ENCODE peak calls at places on chromosome 12, in four cellular contexts. T is AG10803; Q is COR-L47; Y is stimulated activated CD8-positive, alpha-beta memory T cell treated with anti-CD3 and anti-CD28 coated beads, Interleukin-7, amount 100 ng/mL, for 24 hours. A is an unnamed sample.

GRCh38 chr12:132282950-132283771 is 46.2 kb downstream of the GALNT9 start:
- DNase-seq in T (no peak), Q (peak; percentile 23), Y (no peak), A (no peak)

GRCh38 chr12:47725893-47726292 is 603 bp upstream of the ENDOU start:
- DNase-seq in T (peak; percentile 84), Q (no peak), Y (no peak), A (no peak)

GRCh38 chr12:7142057-7142644 is 12.0 kb downstream of the CLSTN3 start:
- DNase-seq in T (peak; percentile 32), Q (no peak), Y (peak; percentile 42), A (no peak)

GRCh38 chr12:8603858-8604257 is 8.8 kb downstream of the AICDA start:
- DNase-seq in T (no peak), Q (no peak), Y (no peak), A (no peak)

GRCh38 chr12:105803292-105803691 is 335.5 kb downstream of the NUAK1 start:
- DNase-seq in T (no peak), Q (no peak), Y (no peak), A (no peak)

GRCh38 chr12:39006286-39006685 is 100.9 kb upstream of the CPNE8 start:
- DNase-seq in T (no peak), Q (no peak), Y (no peak), A (no peak)

GRCh38 chr12:80262372-80263170 is 163.2 kb downstream of the OTOGL start:
- DNase-seq in T (peak; percentile 59), Q (no peak), Y (no peak), A (no peak)

GRCh38 chr12:53770281-53770680 is 18.5 kb upstream of the CISTR start:
- DNase-seq in T (peak; percentile 98), Q (no peak), Y (no peak), A (no peak)

GRCh38 chr12:57479376-57480115 is at the start of gene ARHGAP9:
- DNase-seq in T (no peak), Q (no peak), Y (no peak), A (no peak)

GRCh38 chr12:5577239-5577638 is 145.3 kb downstream of the NTF3 start:
- DNase-seq in T (no peak), Q (no peak), Y (no peak), A (no peak)

GRCh38 chr12:93200291-93200917 is 177.3 kb upstream of the NUDT4 start:
- DNase-seq in T (no peak), Q (no peak), Y (no peak), A (no peak)

GRCh38 chr12:79121486-79121885 is 256.9 kb downstream of the SYT1 start:
- DNase-seq in T (no peak), Q (no peak), Y (no peak), A (no peak)

GRCh38 chr12:51430196-51430895 is 5.7 kb downstream of the SLC4A8 start:
- DNase-seq in T (no peak), Q (peak; percentile 17), Y (no peak), A (no peak)

GRCh38 chr12:112978163-112979081 is at the start of gene OAS2:
- DNase-seq in T (peak; percentile 84), Q (no peak), Y (peak; percentile 49), A (no peak)

GRCh38 chr12:131260970-131261369 is 307.3 kb downstream of the ADGRD1 start:
- DNase-seq in T (no peak), Q (no peak), Y (no peak), A (no peak)

GRCh38 chr12:4960030-4960429 is 50.3 kb downstream of the KCNA1 start:
- DNase-seq in T (no peak), Q (peak; percentile 70), Y (no peak), A (no peak)

GRCh38 chr12:86283607-86284006 is 27.4 kb upstream of the MGAT4C start:
- DNase-seq in T (no peak), Q (no peak), Y (no peak), A (no peak)

GRCh38 chr12:82760423-82760822 is 73.7 kb downstream of the TMTC2 start:
- DNase-seq in T (no peak), Q (no peak), Y (no peak), A (no peak)

GRCh38 chr12:78034025-78034424 is 203.3 kb downstream of the NAV3 start:
- DNase-seq in T (peak; percentile 76), Q (no peak), Y (no peak), A (no peak)

GRCh38 chr12:89695100-89695499 is 13.5 kb downstream of the ATP2B1 start:
- DNase-seq in T (peak; percentile 56), Q (no peak), Y (no peak), A (no peak)

GRCh38 chr12:5905757-5906156 is 39.3 kb downstream of the ANO2 start:
- DNase-seq in T (no peak), Q (no peak), Y (no peak), A (no peak)

GRCh38 chr12:124490584-124491305 is 76.7 kb downstream of the NCOR2 start:
- DNase-seq in T (no peak), Q (no peak), Y (no peak), A (peak; percentile 66)

GRCh38 chr12:3704512-3705348 is 48.2 kb downstream of the CRACR2A start:
- DNase-seq in T (peak; percentile 53), Q (no peak), Y (no peak), A (no peak)

GRCh38 chr12:112716099-112717093 is 75.2 kb upstream of the RPH3A start:
- DNase-seq in T (no peak), Q (no peak), Y (no peak), A (no peak)

GRCh38 chr12:32365473-32366064 is 33.8 kb upstream of the FGD4 start:
- DNase-seq in T (peak; percentile 76), Q (peak; percentile 53), Y (no peak), A (peak; percentile 36)

GRCh38 chr12:68148261-68148951 is 11.1 kb downstream of the IFNG start:
- DNase-seq in T (no peak), Q (no peak), Y (no peak), A (no peak)

GRCh38 chr12:90543393-90543792 is 411.6 kb downstream of the CCER1 start:
- DNase-seq in T (peak; percentile 12), Q (no peak), Y (no peak), A (no peak)

GRCh38 chr12:30823140-30823669 is 68.5 kb upstream of the CAPRIN2 start:
- DNase-seq in T (no peak), Q (no peak), Y (no peak), A (no peak)

GRCh38 chr12:121018860-121019259 is 2.6 kb upstream of the C12orf43 start:
- DNase-seq in T (no peak), Q (no peak), Y (no peak), A (no peak)

A was measured in frontal cortex.